ENCODE peak calls at places on chromosomes 13 and 19, in four cellular contexts. One of them, this sample, is unnamed.

GRCh38 chr19:40687525-40688016 is 2.9 kb downstream of the NUMBL start:
- DNase-seq in SK-N-SH: no peak
- DNase-seq in H1: no peak
- DNase-seq in GM12878: peak; percentile 23
- DNase-seq in this sample: no peak

GRCh38 chr13:94327318-94327717 is 152.2 kb downstream of the DCT start:
- DNase-seq in SK-N-SH: no peak
- DNase-seq in H1: no peak
- DNase-seq in GM12878: peak; percentile 73
- DNase-seq in this sample: no peak

GRCh38 chr19:44668985-44669764 is 2.1 kb upstream of the CEACAM19 start:
- DNase-seq in SK-N-SH: no peak
- DNase-seq in H1: no peak
- DNase-seq in GM12878: no peak
- DNase-seq in this sample: no peak

GRCh38 chr13:110915874-110916670 is 1.2 kb upstream of the ANKRD10 start:
- DNase-seq in SK-N-SH: no peak
- DNase-seq in H1: no peak
- DNase-seq in GM12878: no peak
- DNase-seq in this sample: no peak

GRCh38 chr19:12137541-12137940 is 2.6 kb downstream of the ZNF20 start:
- DNase-seq in SK-N-SH: no peak
- DNase-seq in H1: no peak
- DNase-seq in GM12878: no peak
- DNase-seq in this sample: peak; percentile 59

GRCh38 chr13:43905435-43906031 is 25.8 kb downstream of the LACC1 start:
- DNase-seq in SK-N-SH: peak; percentile 63
- DNase-seq in H1: no peak
- DNase-seq in GM12878: no peak
- DNase-seq in this sample: peak; percentile 23

GRCh38 chr19:13460045-13460444 is 46.2 kb downstream of the CACNA1A start:
- DNase-seq in SK-N-SH: no peak
- DNase-seq in H1: no peak
- DNase-seq in GM12878: no peak
- DNase-seq in this sample: no peak

GRCh38 chr19:29001006-29001921 is 211.7 kb downstream of the UQCRFS1 start:
- DNase-seq in SK-N-SH: no peak
- DNase-seq in H1: no peak
- DNase-seq in GM12878: no peak
- DNase-seq in this sample: no peak

GRCh38 chr19:39676004-39676403 is 20.3 kb downstream of the LGALS16 start:
- DNase-seq in SK-N-SH: no peak
- DNase-seq in H1: no peak
- DNase-seq in GM12878: peak; percentile 66
- DNase-seq in this sample: no peak

GRCh38 chr13:108915634-108916497 is 286.5 kb downstream of the MYO16 start:
- DNase-seq in SK-N-SH: no peak
- DNase-seq in H1: peak; percentile 25
- DNase-seq in GM12878: peak; percentile 52
- DNase-seq in this sample: peak; percentile 85

GRCh38 chr13:30466358-30466714 is 600 bp upstream of the HMGB1 start:
- DNase-seq in SK-N-SH: no peak
- DNase-seq in H1: no peak
- DNase-seq in GM12878: no peak
- DNase-seq in this sample: no peak

GRCh38 chr13:27174766-27175455 is 3.3 kb upstream of the USP12 start:
- DNase-seq in SK-N-SH: no peak
- DNase-seq in H1: no peak
- DNase-seq in GM12878: no peak
- DNase-seq in this sample: no peak

DNA sequence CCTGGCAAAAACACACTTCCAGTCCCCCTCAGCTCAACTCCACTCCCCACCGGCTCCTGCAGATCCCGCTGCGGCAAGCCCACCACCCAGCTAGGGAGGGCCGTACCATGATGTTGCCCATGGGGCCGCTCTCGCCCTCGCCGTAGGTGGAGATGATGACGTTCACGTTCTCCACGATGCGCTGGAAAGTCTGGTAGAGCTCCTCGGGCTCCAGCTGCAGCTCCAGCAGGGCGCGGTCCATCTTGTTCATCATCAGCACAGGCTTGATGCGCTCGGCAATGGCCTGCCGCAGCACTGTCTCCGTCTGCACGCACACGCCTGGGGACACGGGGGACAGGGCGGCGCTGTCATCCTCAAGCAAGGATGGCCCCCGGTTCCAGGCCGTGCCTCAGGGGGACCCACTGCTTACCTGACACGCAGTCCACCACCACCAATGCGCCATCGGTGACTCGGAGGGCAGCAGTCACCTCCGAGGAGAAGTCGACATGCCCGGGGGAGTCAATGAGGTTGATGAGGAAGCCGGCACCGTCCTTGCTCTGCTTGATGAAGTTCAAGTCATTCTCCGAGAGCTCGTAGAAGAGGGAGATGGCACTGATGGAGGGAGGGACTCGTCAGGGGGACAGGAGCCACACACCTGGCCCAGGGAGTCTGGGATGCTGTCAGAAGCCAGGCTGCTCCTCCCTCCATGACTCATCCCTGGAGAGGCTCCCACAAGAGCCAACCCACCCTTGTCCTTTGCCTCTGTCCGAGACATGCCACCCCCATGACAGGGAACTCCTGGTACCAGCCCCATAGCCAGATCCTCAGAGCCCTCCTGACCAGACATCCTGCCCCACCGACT is 2.3 kb downstream of the EEF2 start:
- DNase-seq in SK-N-SH: peak; percentile 23
- DNase-seq in H1: no peak
- DNase-seq in GM12878: no peak
- DNase-seq in this sample: no peak
- TF ChIP-seq JUND in SK-N-SH: no peak
- TF ChIP-seq JUND in H1: no peak
- TF ChIP-seq JUND in GM12878: no peak
- TF ChIP-seq JUND in this sample: no peak

DNA sequence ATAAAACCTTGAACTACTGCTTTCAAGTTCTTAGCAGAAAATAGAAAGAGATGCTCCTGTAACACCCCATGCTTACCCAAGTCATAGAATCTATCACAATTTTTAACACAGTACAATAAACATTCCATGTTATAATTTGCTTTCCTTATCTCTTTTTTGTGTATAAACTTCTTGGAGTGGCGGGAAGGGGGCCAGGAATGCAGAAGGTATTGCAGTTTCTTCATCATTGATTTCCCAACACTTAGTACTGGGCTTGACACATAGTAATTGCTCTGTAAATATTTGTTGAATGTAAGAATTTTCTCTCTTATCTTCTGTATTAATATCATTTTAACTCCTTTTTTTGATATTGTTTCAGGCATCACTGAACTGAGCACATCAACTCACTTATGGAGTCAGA is 535.8 kb downstream of the KCTD12 start:
- DNase-seq in SK-N-SH: no peak
- DNase-seq in H1: no peak
- DNase-seq in GM12878: no peak
- DNase-seq in this sample: no peak
- TF ChIP-seq JUND in SK-N-SH: no peak
- TF ChIP-seq JUND in H1: no peak
- TF ChIP-seq JUND in GM12878: no peak
- TF ChIP-seq JUND in this sample: no peak

GRCh38 chr19:54317965-54318240 is 4.9 kb upstream of the LILRA5 start:
- DNase-seq in SK-N-SH: no peak
- DNase-seq in H1: no peak
- DNase-seq in GM12878: no peak
- DNase-seq in this sample: no peak

GRCh38 chr19:54317108-54317964 is 4.4 kb upstream of the LILRA5 start:
- DNase-seq in SK-N-SH: no peak
- DNase-seq in H1: no peak
- DNase-seq in GM12878: no peak
- DNase-seq in this sample: no peak

GRCh38 chr19:54316746-54317107 is 3.8 kb upstream of the LILRA5 start:
- DNase-seq in SK-N-SH: no peak
- DNase-seq in H1: peak; percentile 78
- DNase-seq in GM12878: no peak
- DNase-seq in this sample: no peak

GRCh38 chr19:54319049-54319448 is 6.1 kb upstream of the LILRA5 start:
- DNase-seq in SK-N-SH: no peak
- DNase-seq in H1: no peak
- DNase-seq in GM12878: no peak
- DNase-seq in this sample: no peak

DNA sequence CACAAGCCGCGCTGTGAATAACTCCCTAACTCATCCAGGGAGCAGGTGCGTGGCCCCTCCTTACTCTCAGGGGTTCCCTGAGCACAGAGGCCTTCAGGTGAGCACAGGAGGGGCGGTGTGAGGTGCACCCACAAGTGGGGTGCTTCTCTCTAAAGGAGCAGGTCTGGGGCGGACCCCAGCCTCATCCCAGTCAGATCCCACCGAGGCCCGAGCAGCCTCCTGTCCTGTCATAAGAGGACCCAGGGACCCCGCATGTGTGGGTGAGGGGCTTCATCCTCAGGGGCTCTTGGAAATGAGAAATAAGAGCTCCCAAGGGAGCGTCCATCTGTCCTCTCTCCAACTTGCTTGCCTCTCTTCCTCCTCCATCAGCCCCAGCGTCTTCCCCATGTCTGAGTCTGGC is 3.0 kb upstream of the LILRA5 start:
- DNase-seq in SK-N-SH: no peak
- DNase-seq in H1: no peak
- DNase-seq in GM12878: no peak
- DNase-seq in this sample: no peak
- TF ChIP-seq JUND in SK-N-SH: no peak
- TF ChIP-seq JUND in H1: no peak
- TF ChIP-seq JUND in GM12878: no peak
- TF ChIP-seq JUND in this sample: no peak

DNA sequence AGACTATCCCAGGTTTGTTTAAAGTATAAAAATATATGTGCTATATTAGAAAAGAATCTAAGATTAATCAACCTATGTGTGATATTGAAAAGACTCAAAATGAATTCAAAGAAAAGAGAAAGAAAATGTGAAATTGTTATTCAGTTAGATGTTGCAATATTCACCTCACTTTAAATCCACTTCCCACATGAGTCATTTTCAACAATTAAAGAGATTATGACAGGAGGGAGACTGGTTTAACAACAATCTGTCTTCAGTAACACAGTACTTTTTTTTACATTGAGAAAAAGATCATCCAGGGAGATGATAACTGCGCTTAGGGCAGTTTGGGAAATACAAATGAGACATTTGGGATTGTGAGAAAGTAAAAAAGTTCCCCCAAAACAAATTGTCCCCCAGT is 1246.2 kb downstream of the SLITRK1 start:
- DNase-seq in SK-N-SH: no peak
- DNase-seq in H1: no peak
- DNase-seq in GM12878: no peak
- DNase-seq in this sample: no peak
- TF ChIP-seq JUND in SK-N-SH: no peak
- TF ChIP-seq JUND in H1: no peak
- TF ChIP-seq JUND in GM12878: no peak
- TF ChIP-seq JUND in this sample: no peak

GRCh38 chr19:47723573-47723923 is 10.3 kb downstream of the EHD2 start:
- DNase-seq in SK-N-SH: no peak
- DNase-seq in H1: no peak
- DNase-seq in GM12878: no peak
- DNase-seq in this sample: peak; percentile 47
- TF ChIP-seq JUND in SK-N-SH: no peak
- TF ChIP-seq JUND in H1: no peak
- TF ChIP-seq JUND in GM12878: no peak
- TF ChIP-seq JUND in this sample: no peak

GRCh38 chr13:98432638-98433037 is 144.3 kb downstream of the STK24 start:
- DNase-seq in SK-N-SH: no peak
- DNase-seq in H1: no peak
- DNase-seq in GM12878: no peak
- DNase-seq in this sample: no peak

GRCh38 chr13:98428256-98428966 is 148.5 kb downstream of the STK24 start:
- DNase-seq in SK-N-SH: no peak
- DNase-seq in H1: no peak
- DNase-seq in GM12878: no peak
- DNase-seq in this sample: no peak

GRCh38 chr13:98429531-98429930 is 147.4 kb downstream of the STK24 start:
- DNase-seq in SK-N-SH: no peak
- DNase-seq in H1: no peak
- DNase-seq in GM12878: no peak
- DNase-seq in this sample: no peak

GRCh38 chr13:98429081-98429480 is 147.8 kb downstream of the STK24 start:
- DNase-seq in SK-N-SH: no peak
- DNase-seq in H1: no peak
- DNase-seq in GM12878: no peak
- DNase-seq in this sample: no peak

DNA sequence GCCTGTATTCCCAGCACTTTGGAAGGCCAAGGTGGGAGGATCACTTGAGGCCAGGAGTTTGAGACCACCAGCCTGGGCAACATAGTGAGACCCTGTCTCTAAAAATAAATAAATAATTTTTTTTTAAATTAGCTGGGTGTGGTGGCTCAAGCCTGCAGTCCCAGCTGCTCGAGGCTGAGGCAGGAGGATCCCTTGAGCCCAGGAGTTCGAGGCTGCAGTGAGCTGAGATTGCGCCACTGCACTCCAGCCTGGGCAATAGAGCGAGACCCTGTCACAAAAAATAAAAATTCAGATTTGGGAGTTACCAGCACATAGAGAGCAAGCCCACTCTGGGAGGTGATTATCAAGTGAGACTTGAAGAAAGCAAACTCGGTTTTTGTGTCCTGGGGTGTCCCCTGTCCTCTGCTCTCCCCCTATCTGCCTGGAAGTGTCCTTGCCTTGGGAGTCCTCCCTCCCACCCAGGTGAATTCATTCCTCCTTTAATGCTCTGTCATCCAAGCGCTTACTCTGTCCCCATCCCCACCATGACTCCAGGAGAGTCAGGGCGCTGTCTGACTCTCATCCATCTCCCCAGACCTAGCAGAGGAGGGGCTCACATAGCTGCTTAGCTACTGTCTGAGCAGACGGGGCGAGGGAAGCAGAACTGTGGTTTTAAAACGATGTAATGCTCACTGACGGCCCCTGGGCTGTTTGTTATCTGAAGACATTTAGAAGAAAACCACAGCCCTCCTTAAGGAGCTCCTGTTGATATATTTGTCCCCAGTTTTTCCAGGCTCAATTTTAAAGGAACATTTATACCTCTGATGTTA is 146.7 kb downstream of the STK24 start:
- DNase-seq in SK-N-SH: no peak
- DNase-seq in H1: no peak
- DNase-seq in GM12878: no peak
- DNase-seq in this sample: no peak
- TF ChIP-seq JUND in SK-N-SH: no peak
- TF ChIP-seq JUND in H1: no peak
- TF ChIP-seq JUND in GM12878: no peak
- TF ChIP-seq JUND in this sample: no peak

GRCh38 chr13:50080158-50080855 is 65.1 kb downstream of the KCNRG start:
- DNase-seq in SK-N-SH: peak; percentile 12
- DNase-seq in H1: no peak
- DNase-seq in GM12878: no peak
- DNase-seq in this sample: peak; percentile 51
- TF ChIP-seq JUND in SK-N-SH: no peak
- TF ChIP-seq JUND in H1: no peak
- TF ChIP-seq JUND in GM12878: no peak
- TF ChIP-seq JUND in this sample: no peak

GRCh38 chr13:48709213-48709612 is 55.5 kb downstream of the CYSLTR2 start:
- DNase-seq in SK-N-SH: no peak
- DNase-seq in H1: no peak
- DNase-seq in GM12878: no peak
- DNase-seq in this sample: no peak
- TF ChIP-seq JUND in SK-N-SH: no peak
- TF ChIP-seq JUND in H1: no peak
- TF ChIP-seq JUND in GM12878: no peak
- TF ChIP-seq JUND in this sample: no peak